ENCODE peak calls at places on chromosomes 1 and 21, in four cellular contexts. A is NCI-H510A treated with DMSO at 0.1 percent for 48 hours, F is HTR-8/SVneo, V is neuronal stem cell. J is an unnamed sample.

GRCh38 chr1:21048462-21048861 is 128.2 kb downstream of the EIF4G3 start:
- DNase-seq in F (no peak), A (no peak), V (no peak), J (no peak)

GRCh38 chr21:44658913-44659595 is 1.3 kb downstream of the KRTAP12-3 start:
- DNase-seq in A (no peak), V (no peak), F (no peak), J (peak; percentile 29)

GRCh38 chr1:168609133-168609715 is 32.8 kb downstream of the XCL1 start:
- DNase-seq in F (no peak), V (no peak), A (no peak), J (no peak)

GRCh38 chr1:30512253-30512921 is 211.0 kb downstream of the MATN1 start:
- DNase-seq in F (peak; percentile 20), V (no peak), A (no peak), J (no peak)

GRCh38 chr1:18932387-18932786 is 24.1 kb downstream of the IFFO2 start:
- DNase-seq in V (no peak), A (peak; percentile 12), F (no peak), J (no peak)

GRCh38 chr1:41513388-41513745 is 28.9 kb upstream of the EDN2 start:
- DNase-seq in F (no peak), V (no peak), A (no peak), J (no peak)

GRCh38 chr1:112508242-112509004 is at the start of gene WNT2B:
- DNase-seq in F (no peak), A (no peak), V (no peak), J (no peak)

GRCh38 chr1:53091841-53092645 is 30.0 kb downstream of the PODN start:
- DNase-seq in F (no peak), V (no peak), A (no peak), J (peak; percentile 71)

GRCh38 chr1:40303790-40304189 is 13.3 kb downstream of the COL9A2 start:
- DNase-seq in V (no peak), A (no peak), F (no peak), J (no peak)

GRCh38 chr1:26991310-26992116 is 2.0 kb upstream of the TRNP1 start:
- DNase-seq in A (no peak), V (no peak), F (peak; percentile 51), J (no peak)

GRCh38 chr1:226444901-226445300 is 37.0 kb upstream of the PARP1 start:
- DNase-seq in A (no peak), V (no peak), F (no peak), J (no peak)

GRCh38 chr1:18452550-18452949 is 28.2 kb upstream of the KLHDC7A start:
- DNase-seq in A (peak; percentile 18), V (peak; percentile 17), F (peak; percentile 14), J (no peak)

GRCh38 chr1:156387899-156388813 is 19.1 kb downstream of the RHBG start:
- DNase-seq in V (no peak), F (no peak), A (no peak), J (no peak)

GRCh38 chr1:19458815-19459417 is 26.4 kb downstream of the CAPZB start:
- DNase-seq in A (no peak), F (no peak), V (no peak), J (no peak)

GRCh38 chr1:95467036-95467435 is 233.0 kb downstream of the RWDD3 start:
- DNase-seq in A (no peak), F (no peak), V (no peak), J (no peak)

GRCh38 chr1:64114012-64114525 is 89.4 kb upstream of the UBE2U start:
- DNase-seq in A (no peak), V (no peak), F (no peak), J (no peak)

GRCh38 chr1:242129103-242129502 is 130.2 kb upstream of the MAP1LC3C start:
- DNase-seq in V (no peak), F (peak; percentile 35), A (peak; percentile 6), J (peak; percentile 89)

GRCh38 chr1:152000989-152001630 is 7.5 kb upstream of the S100A10 start:
- DNase-seq in F (no peak), V (no peak), A (no peak), J (no peak)

GRCh38 chr1:92994105-92994712 is 32.9 kb upstream of the DIPK1A start:
- DNase-seq in F (peak; percentile 52), A (peak; percentile 97), V (peak; percentile 72), J (peak; percentile 61)

GRCh38 chr1:206734499-206735142 is 36.0 kb upstream of the IL19 start:
- DNase-seq in F (peak; percentile 66), V (peak; percentile 45), A (peak; percentile 15), J (peak; percentile 26)